ENCODE peak calls at places on chromosomes 2 and 18, in seven cellular contexts. One of them, this sample, is unnamed.

GRCh38 chr2:206250041-206250897 is 24.2 kb upstream of the ZDBF2 start:
- DNase-seq in LNCaP clone FGC: no peak
- DNase-seq in suprapubic skin: no peak
- DNase-seq in GM20000: no peak
- DNase-seq in endothelial cell: no peak
- DNase-seq in breast epithelium: no peak
- DNase-seq in body of pancreas: peak
- DNase-seq in this sample: peak

GRCh38 chr2:36650031-36650430 is 46.5 kb upstream of the VIT start:
- DNase-seq in LNCaP clone FGC: peak
- DNase-seq in suprapubic skin: no peak
- DNase-seq in GM20000: peak
- DNase-seq in endothelial cell: no peak
- DNase-seq in breast epithelium: peak
- DNase-seq in body of pancreas: no peak
- DNase-seq in this sample: peak

GRCh38 chr2:212726403-212726802 is 187.8 kb upstream of the ERBB4 start:
- DNase-seq in LNCaP clone FGC: no peak
- DNase-seq in suprapubic skin: no peak
- DNase-seq in GM20000: no peak
- DNase-seq in endothelial cell: no peak
- DNase-seq in breast epithelium: no peak
- DNase-seq in body of pancreas: no peak
- DNase-seq in this sample: no peak

GRCh38 chr2:232988444-232988843 is 24.6 kb downstream of the NGEF start:
- DNase-seq in LNCaP clone FGC: no peak
- DNase-seq in suprapubic skin: no peak
- DNase-seq in GM20000: no peak
- DNase-seq in endothelial cell: no peak
- DNase-seq in breast epithelium: peak
- DNase-seq in body of pancreas: peak
- DNase-seq in this sample: peak

GRCh38 chr2:131521961-131522781 is 5.5 kb upstream of the CCDC74A start:
- DNase-seq in LNCaP clone FGC: no peak
- DNase-seq in suprapubic skin: peak
- DNase-seq in GM20000: no peak
- DNase-seq in endothelial cell: no peak
- DNase-seq in breast epithelium: no peak
- DNase-seq in body of pancreas: no peak
- DNase-seq in this sample: no peak

GRCh38 chr2:202023198-202023903 is 10.3 kb upstream of the FZD7 start:
- DNase-seq in LNCaP clone FGC: no peak
- DNase-seq in suprapubic skin: no peak
- DNase-seq in GM20000: no peak
- DNase-seq in endothelial cell: no peak
- DNase-seq in breast epithelium: no peak
- DNase-seq in body of pancreas: no peak
- DNase-seq in this sample: no peak

GRCh38 chr2:9139491-9140443 is 66.8 kb upstream of the ASAP2 start:
- DNase-seq in LNCaP clone FGC: no peak
- DNase-seq in suprapubic skin: peak
- DNase-seq in GM20000: peak
- DNase-seq in endothelial cell: peak
- DNase-seq in breast epithelium: peak
- DNase-seq in body of pancreas: peak
- DNase-seq in this sample: peak

GRCh38 chr2:172672114-172672513 is 63.5 kb upstream of the RAPGEF4 start:
- DNase-seq in LNCaP clone FGC: no peak
- DNase-seq in suprapubic skin: no peak
- DNase-seq in GM20000: no peak
- DNase-seq in endothelial cell: no peak
- DNase-seq in breast epithelium: no peak
- DNase-seq in body of pancreas: no peak
- DNase-seq in this sample: no peak

GRCh38 chr2:232980683-232981082 is 32.4 kb downstream of the NGEF start:
- DNase-seq in LNCaP clone FGC: no peak
- DNase-seq in suprapubic skin: no peak
- DNase-seq in GM20000: no peak
- DNase-seq in endothelial cell: no peak
- DNase-seq in breast epithelium: peak
- DNase-seq in body of pancreas: no peak
- DNase-seq in this sample: no peak

GRCh38 chr2:181457741-181458425 is 697 bp downstream of the ITGA4 start:
- DNase-seq in LNCaP clone FGC: no peak
- DNase-seq in suprapubic skin: peak
- DNase-seq in GM20000: peak
- DNase-seq in endothelial cell: peak
- DNase-seq in breast epithelium: no peak
- DNase-seq in body of pancreas: peak
- DNase-seq in this sample: no peak

GRCh38 chr2:74001781-74002514 is 17.2 kb downstream of the TET3 start:
- DNase-seq in LNCaP clone FGC: no peak
- DNase-seq in suprapubic skin: no peak
- DNase-seq in GM20000: peak
- DNase-seq in endothelial cell: no peak
- DNase-seq in breast epithelium: peak
- DNase-seq in body of pancreas: no peak
- DNase-seq in this sample: no peak

GRCh38 chr2:232375164-232375563 is 3.4 kb upstream of the ALPP start:
- DNase-seq in LNCaP clone FGC: no peak
- DNase-seq in suprapubic skin: no peak
- DNase-seq in GM20000: no peak
- DNase-seq in endothelial cell: no peak
- DNase-seq in breast epithelium: no peak
- DNase-seq in body of pancreas: no peak
- DNase-seq in this sample: no peak

GRCh38 chr2:62296833-62297641 is 101.1 kb downstream of the B3GNT2 start:
- DNase-seq in LNCaP clone FGC: no peak
- DNase-seq in suprapubic skin: no peak
- DNase-seq in GM20000: no peak
- DNase-seq in endothelial cell: no peak
- DNase-seq in breast epithelium: no peak
- DNase-seq in body of pancreas: no peak
- DNase-seq in this sample: no peak

GRCh38 chr2:12070153-12070552 is 323.7 kb downstream of the LPIN1 start:
- DNase-seq in LNCaP clone FGC: no peak
- DNase-seq in suprapubic skin: no peak
- DNase-seq in GM20000: no peak
- DNase-seq in endothelial cell: no peak
- DNase-seq in breast epithelium: no peak
- DNase-seq in body of pancreas: no peak
- DNase-seq in this sample: no peak

GRCh38 chr2:27306657-27307544 is 1.3 kb downstream of the UCN start:
- DNase-seq in LNCaP clone FGC: no peak
- DNase-seq in suprapubic skin: no peak
- DNase-seq in GM20000: peak
- DNase-seq in endothelial cell: no peak
- DNase-seq in breast epithelium: no peak
- DNase-seq in body of pancreas: no peak
- DNase-seq in this sample: no peak

GRCh38 chr2:204335642-204336041 is 209.6 kb upstream of the PARD3B start:
- DNase-seq in LNCaP clone FGC: no peak
- DNase-seq in suprapubic skin: no peak
- DNase-seq in GM20000: no peak
- DNase-seq in endothelial cell: no peak
- DNase-seq in breast epithelium: no peak
- DNase-seq in body of pancreas: no peak
- DNase-seq in this sample: no peak

GRCh38 chr2:159658887-159659437 is 42.6 kb upstream of the BAZ2B start:
- DNase-seq in LNCaP clone FGC: no peak
- DNase-seq in suprapubic skin: no peak
- DNase-seq in GM20000: no peak
- DNase-seq in endothelial cell: no peak
- DNase-seq in breast epithelium: no peak
- DNase-seq in body of pancreas: peak
- DNase-seq in this sample: no peak

GRCh38 chr2:42139141-42139540 is 30.0 kb upstream of the EML4 start:
- DNase-seq in LNCaP clone FGC: no peak
- DNase-seq in suprapubic skin: no peak
- DNase-seq in GM20000: no peak
- DNase-seq in endothelial cell: no peak
- DNase-seq in breast epithelium: no peak
- DNase-seq in body of pancreas: no peak
- DNase-seq in this sample: no peak

GRCh38 chr18:3720818-3721545 is 271.0 kb downstream of the TGIF1 start:
- DNase-seq in LNCaP clone FGC: peak
- DNase-seq in suprapubic skin: no peak
- DNase-seq in GM20000: no peak
- DNase-seq in endothelial cell: no peak
- DNase-seq in breast epithelium: no peak
- DNase-seq in body of pancreas: no peak
- DNase-seq in this sample: no peak

GRCh38 chr2:191184457-191184856 is 33.7 kb upstream of the STAT4 start:
- DNase-seq in LNCaP clone FGC: no peak
- DNase-seq in suprapubic skin: no peak
- DNase-seq in GM20000: no peak
- DNase-seq in endothelial cell: no peak
- DNase-seq in breast epithelium: no peak
- DNase-seq in body of pancreas: no peak
- DNase-seq in this sample: no peak

GRCh38 chr2:104845552-104845931 is 8.4 kb upstream of the POU3F3 start:
- DNase-seq in LNCaP clone FGC: no peak
- DNase-seq in suprapubic skin: no peak
- DNase-seq in GM20000: no peak
- DNase-seq in endothelial cell: no peak
- DNase-seq in breast epithelium: no peak
- DNase-seq in body of pancreas: no peak
- DNase-seq in this sample: no peak

GRCh38 chr2:143694335-143694734 is 565.1 kb downstream of the ARHGAP15 start:
- DNase-seq in LNCaP clone FGC: no peak
- DNase-seq in suprapubic skin: no peak
- DNase-seq in GM20000: no peak
- DNase-seq in endothelial cell: no peak
- DNase-seq in breast epithelium: no peak
- DNase-seq in body of pancreas: no peak
- DNase-seq in this sample: no peak

DNA sequence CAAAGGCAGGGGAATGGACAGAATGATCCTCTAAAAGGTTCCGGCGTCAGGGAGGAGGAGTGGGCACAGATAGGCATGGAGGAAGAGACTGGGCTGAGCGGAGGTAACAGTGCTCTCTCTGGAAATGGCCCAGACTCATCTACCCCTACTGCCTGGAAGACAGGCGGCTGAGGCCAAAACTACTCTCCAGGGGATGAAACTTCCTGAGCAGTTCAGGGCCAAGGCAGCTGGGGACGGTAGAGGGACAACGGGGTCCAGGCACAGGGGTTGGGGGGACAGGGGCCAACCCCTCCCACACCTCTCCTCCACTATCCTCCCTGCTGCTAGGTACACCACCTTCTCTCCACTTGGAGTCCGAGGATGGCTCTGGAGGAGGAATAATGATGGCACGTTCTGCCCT is 94.3 kb downstream of the TNS1 start:
- DNase-seq in LNCaP clone FGC: no peak
- DNase-seq in suprapubic skin: no peak
- DNase-seq in GM20000: no peak
- DNase-seq in endothelial cell: no peak
- DNase-seq in breast epithelium: no peak
- DNase-seq in body of pancreas: no peak
- DNase-seq in this sample: no peak
- TF ChIP-seq CTCF in LNCaP clone FGC: no peak
- TF ChIP-seq CTCF in suprapubic skin: no peak
- TF ChIP-seq CTCF in GM20000: no peak
- TF ChIP-seq CTCF in endothelial cell: no peak
- TF ChIP-seq CTCF in breast epithelium: no peak
- TF ChIP-seq CTCF in body of pancreas: no peak
- TF ChIP-seq CTCF in this sample: no peak

DNA sequence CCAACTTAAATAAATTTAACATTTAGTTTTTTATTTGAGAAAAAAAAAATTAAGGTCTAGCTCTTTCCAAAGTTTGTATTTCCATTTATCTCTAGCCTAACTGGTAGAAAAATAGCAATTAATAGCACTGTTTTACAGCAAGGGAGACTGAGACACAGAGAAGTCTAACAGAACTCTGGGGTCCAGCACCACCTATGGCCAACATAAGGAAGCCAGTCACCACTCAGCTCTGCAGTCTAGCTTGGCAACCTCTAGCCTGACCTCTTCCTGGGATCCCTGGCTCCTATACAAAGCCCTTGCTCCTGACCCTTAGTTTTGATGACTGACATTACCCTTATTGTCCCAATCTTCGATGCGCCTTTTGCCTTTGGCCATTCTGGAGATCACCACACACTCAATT is 114.1 kb upstream of the TLK1 start:
- DNase-seq in LNCaP clone FGC: no peak
- DNase-seq in suprapubic skin: no peak
- DNase-seq in GM20000: no peak
- DNase-seq in endothelial cell: no peak
- DNase-seq in breast epithelium: no peak
- DNase-seq in body of pancreas: no peak
- DNase-seq in this sample: no peak
- TF ChIP-seq CTCF in LNCaP clone FGC: no peak
- TF ChIP-seq CTCF in suprapubic skin: no peak
- TF ChIP-seq CTCF in GM20000: no peak
- TF ChIP-seq CTCF in endothelial cell: no peak
- TF ChIP-seq CTCF in breast epithelium: no peak
- TF ChIP-seq CTCF in body of pancreas: no peak
- TF ChIP-seq CTCF in this sample: no peak

GRCh38 chr18:8084160-8084559 is 517.0 kb downstream of the PTPRM start:
- DNase-seq in LNCaP clone FGC: no peak
- DNase-seq in suprapubic skin: no peak
- DNase-seq in GM20000: no peak
- DNase-seq in endothelial cell: peak
- DNase-seq in breast epithelium: no peak
- DNase-seq in body of pancreas: peak
- DNase-seq in this sample: peak
- TF ChIP-seq CTCF in LNCaP clone FGC: peak
- TF ChIP-seq CTCF in suprapubic skin: peak
- TF ChIP-seq CTCF in GM20000: no peak
- TF ChIP-seq CTCF in endothelial cell: peak
- TF ChIP-seq CTCF in breast epithelium: no peak
- TF ChIP-seq CTCF in body of pancreas: peak
- TF ChIP-seq CTCF in this sample: no peak

GRCh38 chr18:50559750-50560680 is at the start of gene MAPK4:
- DNase-seq in LNCaP clone FGC: no peak
- DNase-seq in suprapubic skin: peak
- DNase-seq in GM20000: peak
- DNase-seq in endothelial cell: peak
- DNase-seq in breast epithelium: no peak
- DNase-seq in body of pancreas: peak
- DNase-seq in this sample: peak
- TF ChIP-seq CTCF in LNCaP clone FGC: no peak
- TF ChIP-seq CTCF in suprapubic skin: no peak
- TF ChIP-seq CTCF in GM20000: no peak
- TF ChIP-seq CTCF in endothelial cell: no peak
- TF ChIP-seq CTCF in breast epithelium: no peak
- TF ChIP-seq CTCF in body of pancreas: no peak
- TF ChIP-seq CTCF in this sample: no peak

DNA sequence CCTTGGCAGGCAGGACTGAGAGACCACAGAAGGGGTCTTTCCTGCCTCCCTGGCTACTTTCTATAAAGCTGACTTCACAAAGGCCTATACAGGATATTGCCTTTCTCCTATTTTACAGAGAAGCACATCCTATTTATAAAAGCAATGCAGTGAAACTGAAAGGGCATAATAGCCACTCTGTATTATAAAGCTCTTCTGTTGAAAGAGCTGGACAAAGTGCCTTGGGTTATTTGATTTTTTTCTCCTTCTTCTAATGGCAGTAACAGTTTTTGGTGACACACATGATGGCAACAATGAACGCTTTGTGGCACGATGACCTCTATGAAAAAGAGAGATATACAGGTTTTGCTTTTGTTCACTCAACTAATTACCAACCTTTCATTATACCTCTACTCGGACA is 281.0 kb downstream of the ZNF516 start:
- DNase-seq in LNCaP clone FGC: no peak
- DNase-seq in suprapubic skin: no peak
- DNase-seq in GM20000: no peak
- DNase-seq in endothelial cell: no peak
- DNase-seq in breast epithelium: no peak
- DNase-seq in body of pancreas: no peak
- DNase-seq in this sample: no peak
- TF ChIP-seq CTCF in LNCaP clone FGC: no peak
- TF ChIP-seq CTCF in suprapubic skin: no peak
- TF ChIP-seq CTCF in GM20000: no peak
- TF ChIP-seq CTCF in endothelial cell: no peak
- TF ChIP-seq CTCF in breast epithelium: no peak
- TF ChIP-seq CTCF in body of pancreas: no peak
- TF ChIP-seq CTCF in this sample: no peak